ENCODE peak calls at places on chromosome 17, in nine cellular contexts. One of them, this sample, is unnamed. For H3K27me3, the result is how much of the 10 kb centered on the place peaks cover.

GRCh38 chr17:67546578-67547527 is 169.8 kb downstream of the PITPNC1 start:
- DNase-seq in adrenal gland: peak
- DNase-seq in GM23338: peak
- DNase-seq in CD4-positive, alpha-beta T cell: no peak
- DNase-seq in AG04450: no peak
- DNase-seq in HL-60: peak
- DNase-seq in tibial artery: peak
- DNase-seq in pancreas: peak
- DNase-seq in cardiac muscle cell: no peak
- DNase-seq in this sample: no peak

GRCh38 chr17:7884581-7885356 is 3.8 kb upstream of the CHD3 start:
- DNase-seq in adrenal gland: no peak
- DNase-seq in GM23338: peak
- DNase-seq in CD4-positive, alpha-beta T cell: no peak
- DNase-seq in AG04450: no peak
- DNase-seq in HL-60: no peak
- DNase-seq in tibial artery: no peak
- DNase-seq in pancreas: no peak
- DNase-seq in cardiac muscle cell: peak
- DNase-seq in this sample: no peak

GRCh38 chr17:83057793-83058477 is 21.5 kb upstream of the METRNL start:
- DNase-seq in adrenal gland: no peak
- DNase-seq in GM23338: no peak
- DNase-seq in CD4-positive, alpha-beta T cell: no peak
- DNase-seq in AG04450: no peak
- DNase-seq in HL-60: no peak
- DNase-seq in tibial artery: no peak
- DNase-seq in pancreas: no peak
- DNase-seq in cardiac muscle cell: no peak
- DNase-seq in this sample: no peak

GRCh38 chr17:69335018-69335417 is 8.1 kb upstream of the ABCA5 start:
- DNase-seq in adrenal gland: no peak
- DNase-seq in GM23338: peak
- DNase-seq in CD4-positive, alpha-beta T cell: no peak
- DNase-seq in AG04450: no peak
- DNase-seq in HL-60: peak
- DNase-seq in tibial artery: no peak
- DNase-seq in pancreas: no peak
- DNase-seq in cardiac muscle cell: peak
- DNase-seq in this sample: no peak

GRCh38 chr17:77681820-77682219 is 276.7 kb upstream of the TNRC6C start:
- DNase-seq in adrenal gland: no peak
- DNase-seq in GM23338: no peak
- DNase-seq in CD4-positive, alpha-beta T cell: no peak
- DNase-seq in AG04450: no peak
- DNase-seq in HL-60: no peak
- DNase-seq in tibial artery: no peak
- DNase-seq in pancreas: no peak
- DNase-seq in cardiac muscle cell: no peak
- DNase-seq in this sample: no peak

GRCh38 chr17:8991514-8992285 is 26.2 kb upstream of the PIK3R5 start:
- DNase-seq in adrenal gland: peak
- DNase-seq in GM23338: peak
- DNase-seq in CD4-positive, alpha-beta T cell: peak
- DNase-seq in AG04450: peak
- DNase-seq in HL-60: peak
- DNase-seq in tibial artery: peak
- DNase-seq in pancreas: peak
- DNase-seq in cardiac muscle cell: peak
- DNase-seq in this sample: peak

GRCh38 chr17:82881292-82881823 is 41.5 kb upstream of the ZNF750 start:
- DNase-seq in adrenal gland: no peak
- DNase-seq in GM23338: no peak
- DNase-seq in CD4-positive, alpha-beta T cell: no peak
- DNase-seq in AG04450: no peak
- DNase-seq in HL-60: no peak
- DNase-seq in tibial artery: no peak
- DNase-seq in pancreas: no peak
- DNase-seq in cardiac muscle cell: no peak
- DNase-seq in this sample: no peak

GRCh38 chr17:79338589-79338988 is 264.0 kb downstream of the ENGASE start:
- DNase-seq in adrenal gland: no peak
- DNase-seq in GM23338: no peak
- DNase-seq in CD4-positive, alpha-beta T cell: no peak
- DNase-seq in AG04450: no peak
- DNase-seq in HL-60: no peak
- DNase-seq in tibial artery: no peak
- DNase-seq in pancreas: no peak
- DNase-seq in cardiac muscle cell: no peak
- DNase-seq in this sample: no peak

GRCh38 chr17:67019809-67020208 is 24.5 kb upstream of the CACNG1 start:
- DNase-seq in adrenal gland: no peak
- DNase-seq in GM23338: no peak
- DNase-seq in CD4-positive, alpha-beta T cell: no peak
- DNase-seq in AG04450: no peak
- DNase-seq in HL-60: no peak
- DNase-seq in tibial artery: no peak
- DNase-seq in pancreas: no peak
- DNase-seq in cardiac muscle cell: no peak
- DNase-seq in this sample: no peak

GRCh38 chr17:32520737-32521399 is 34.1 kb downstream of the CDK5R1 start:
- DNase-seq in adrenal gland: no peak
- DNase-seq in GM23338: peak
- DNase-seq in CD4-positive, alpha-beta T cell: no peak
- DNase-seq in AG04450: no peak
- DNase-seq in HL-60: no peak
- DNase-seq in tibial artery: no peak
- DNase-seq in pancreas: no peak
- DNase-seq in cardiac muscle cell: no peak
- DNase-seq in this sample: no peak

GRCh38 chr17:39517224-39517623 is 55.9 kb downstream of the CDK12 start:
- DNase-seq in adrenal gland: no peak
- DNase-seq in GM23338: no peak
- DNase-seq in CD4-positive, alpha-beta T cell: no peak
- DNase-seq in AG04450: no peak
- DNase-seq in HL-60: no peak
- DNase-seq in tibial artery: no peak
- DNase-seq in pancreas: no peak
- DNase-seq in cardiac muscle cell: no peak
- DNase-seq in this sample: peak

GRCh38 chr17:42347198-42347597 is 41.0 kb downstream of the STAT3 start:
- DNase-seq in adrenal gland: peak
- DNase-seq in GM23338: no peak
- DNase-seq in CD4-positive, alpha-beta T cell: no peak
- DNase-seq in AG04450: peak
- DNase-seq in HL-60: no peak
- DNase-seq in tibial artery: peak
- DNase-seq in pancreas: peak
- DNase-seq in cardiac muscle cell: no peak
- DNase-seq in this sample: no peak

GRCh38 chr17:69088643-69089200 is 28.0 kb upstream of the ABCA9 start:
- DNase-seq in adrenal gland: no peak
- DNase-seq in GM23338: no peak
- DNase-seq in CD4-positive, alpha-beta T cell: no peak
- DNase-seq in AG04450: no peak
- DNase-seq in HL-60: no peak
- DNase-seq in tibial artery: no peak
- DNase-seq in pancreas: no peak
- DNase-seq in cardiac muscle cell: no peak
- DNase-seq in this sample: no peak

GRCh38 chr17:27978689-27979175 is 63.7 kb upstream of the NLK start:
- DNase-seq in adrenal gland: no peak
- DNase-seq in GM23338: no peak
- DNase-seq in CD4-positive, alpha-beta T cell: no peak
- DNase-seq in AG04450: no peak
- DNase-seq in HL-60: no peak
- DNase-seq in tibial artery: no peak
- DNase-seq in pancreas: no peak
- DNase-seq in cardiac muscle cell: no peak
- DNase-seq in this sample: no peak

GRCh38 chr17:50634123-50634914 is at the start of gene ABCC3:
- DNase-seq in adrenal gland: peak
- DNase-seq in GM23338: no peak
- DNase-seq in CD4-positive, alpha-beta T cell: no peak
- DNase-seq in AG04450: no peak
- DNase-seq in HL-60: no peak
- DNase-seq in tibial artery: peak
- DNase-seq in pancreas: peak
- DNase-seq in cardiac muscle cell: peak
- DNase-seq in this sample: no peak

GRCh38 chr17:80861892-80862291 is 129.7 kb upstream of the CHMP6 start:
- DNase-seq in adrenal gland: no peak
- DNase-seq in GM23338: peak
- DNase-seq in CD4-positive, alpha-beta T cell: peak
- DNase-seq in AG04450: no peak
- DNase-seq in HL-60: no peak
- DNase-seq in tibial artery: no peak
- DNase-seq in pancreas: no peak
- DNase-seq in cardiac muscle cell: peak
- DNase-seq in this sample: no peak
- TF ChIP-seq CTCF in adrenal gland: peak
- TF ChIP-seq CTCF in GM23338: no peak
- TF ChIP-seq CTCF in CD4-positive, alpha-beta T cell: peak
- TF ChIP-seq CTCF in AG04450: peak
- TF ChIP-seq CTCF in HL-60: no peak
- TF ChIP-seq CTCF in tibial artery: peak
- TF ChIP-seq CTCF in pancreas: no peak
- TF ChIP-seq CTCF in cardiac muscle cell: peak
- TF ChIP-seq CTCF in this sample: peak

GRCh38 chr17:35788504-35788998 is 6.9 kb downstream of the MMP28 start:
- DNase-seq in adrenal gland: no peak
- DNase-seq in GM23338: no peak
- DNase-seq in CD4-positive, alpha-beta T cell: no peak
- DNase-seq in AG04450: no peak
- DNase-seq in HL-60: no peak
- DNase-seq in tibial artery: no peak
- DNase-seq in pancreas: no peak
- DNase-seq in cardiac muscle cell: no peak
- DNase-seq in this sample: peak
- H3K27me3 ChIP-seq in adrenal gland: under half
- H3K27me3 ChIP-seq in GM23338: under half
- H3K27me3 ChIP-seq in CD4-positive, alpha-beta T cell: under half
- H3K27me3 ChIP-seq in AG04450: under half
- H3K27me3 ChIP-seq in HL-60: under half
- H3K27me3 ChIP-seq in tibial artery: under half
- H3K27me3 ChIP-seq in pancreas: under half
- H3K27me3 ChIP-seq in cardiac muscle cell: under half
- H3K27me3 ChIP-seq in this sample: under half

GRCh38 chr17:63950940-63951907 is 19.1 kb upstream of the CD79B start:
- DNase-seq in adrenal gland: no peak
- DNase-seq in GM23338: peak
- DNase-seq in CD4-positive, alpha-beta T cell: no peak
- DNase-seq in AG04450: no peak
- DNase-seq in HL-60: no peak
- DNase-seq in tibial artery: no peak
- DNase-seq in pancreas: peak
- DNase-seq in cardiac muscle cell: peak
- DNase-seq in this sample: no peak
- TF ChIP-seq CTCF in adrenal gland: no peak
- TF ChIP-seq CTCF in GM23338: peak
- TF ChIP-seq CTCF in CD4-positive, alpha-beta T cell: peak
- TF ChIP-seq CTCF in AG04450: no peak
- TF ChIP-seq CTCF in HL-60: no peak
- TF ChIP-seq CTCF in tibial artery: no peak
- TF ChIP-seq CTCF in pancreas: peak
- TF ChIP-seq CTCF in cardiac muscle cell: peak
- TF ChIP-seq CTCF in this sample: peak

DNA sequence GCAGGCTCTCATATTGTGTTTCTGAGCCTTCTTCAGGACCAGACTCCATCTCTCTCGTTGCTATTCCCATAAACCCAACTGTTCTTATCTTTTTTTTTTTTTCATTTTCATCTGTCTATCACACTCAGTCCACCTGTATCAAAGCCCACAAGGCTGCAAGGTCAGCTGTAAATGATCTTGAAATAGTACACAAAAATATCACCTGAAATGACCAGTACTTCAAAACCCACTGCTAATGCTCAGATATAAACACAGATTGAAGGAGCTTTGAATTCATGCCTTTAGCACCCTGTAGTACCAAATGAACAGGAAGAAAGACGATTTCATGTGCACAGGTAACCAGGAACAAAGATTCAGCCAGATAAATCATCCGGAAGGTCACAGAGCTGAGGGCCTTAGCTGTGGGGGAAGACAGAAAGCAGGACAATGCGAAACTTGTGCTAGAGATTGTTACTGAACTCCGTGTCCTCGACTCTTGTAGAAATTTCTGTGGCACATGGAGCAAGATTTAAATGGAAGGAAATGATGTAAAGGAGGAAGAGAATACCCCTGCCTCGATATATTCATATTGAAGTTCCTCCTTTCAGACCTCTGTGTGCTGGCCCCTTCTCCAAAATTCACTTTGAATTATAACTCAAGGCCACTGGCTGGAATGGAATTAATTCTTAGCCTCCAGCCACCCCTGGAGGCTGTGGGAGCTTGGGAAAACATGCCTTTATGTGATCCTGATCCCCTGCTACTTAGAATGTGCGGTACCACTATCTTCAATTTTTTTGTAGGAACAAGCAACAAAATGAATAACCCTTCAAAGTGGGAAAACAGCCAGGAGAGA is 4.1 kb downstream of the HLF start:
- DNase-seq in adrenal gland: no peak
- DNase-seq in GM23338: no peak
- DNase-seq in CD4-positive, alpha-beta T cell: no peak
- DNase-seq in AG04450: no peak
- DNase-seq in HL-60: no peak
- DNase-seq in tibial artery: no peak
- DNase-seq in pancreas: no peak
- DNase-seq in cardiac muscle cell: no peak
- DNase-seq in this sample: no peak
- H3K27me3 ChIP-seq in adrenal gland: under half
- H3K27me3 ChIP-seq in GM23338: under half
- H3K27me3 ChIP-seq in CD4-positive, alpha-beta T cell: under half
- H3K27me3 ChIP-seq in AG04450: under half
- H3K27me3 ChIP-seq in HL-60: under half
- H3K27me3 ChIP-seq in tibial artery: under half
- H3K27me3 ChIP-seq in pancreas: under half
- H3K27me3 ChIP-seq in cardiac muscle cell: half or more
- H3K27me3 ChIP-seq in this sample: under half

GRCh38 chr17:37605081-37605480 is 4.1 kb downstream of the SYNRG start:
- DNase-seq in adrenal gland: no peak
- DNase-seq in GM23338: no peak
- DNase-seq in CD4-positive, alpha-beta T cell: no peak
- DNase-seq in AG04450: no peak
- DNase-seq in HL-60: no peak
- DNase-seq in tibial artery: no peak
- DNase-seq in pancreas: no peak
- DNase-seq in cardiac muscle cell: no peak
- DNase-seq in this sample: no peak
- TF ChIP-seq CTCF in adrenal gland: no peak
- TF ChIP-seq CTCF in GM23338: no peak
- TF ChIP-seq CTCF in CD4-positive, alpha-beta T cell: no peak
- TF ChIP-seq CTCF in AG04450: no peak
- TF ChIP-seq CTCF in HL-60: no peak
- TF ChIP-seq CTCF in tibial artery: no peak
- TF ChIP-seq CTCF in pancreas: no peak
- TF ChIP-seq CTCF in cardiac muscle cell: no peak
- TF ChIP-seq CTCF in this sample: no peak

DNA sequence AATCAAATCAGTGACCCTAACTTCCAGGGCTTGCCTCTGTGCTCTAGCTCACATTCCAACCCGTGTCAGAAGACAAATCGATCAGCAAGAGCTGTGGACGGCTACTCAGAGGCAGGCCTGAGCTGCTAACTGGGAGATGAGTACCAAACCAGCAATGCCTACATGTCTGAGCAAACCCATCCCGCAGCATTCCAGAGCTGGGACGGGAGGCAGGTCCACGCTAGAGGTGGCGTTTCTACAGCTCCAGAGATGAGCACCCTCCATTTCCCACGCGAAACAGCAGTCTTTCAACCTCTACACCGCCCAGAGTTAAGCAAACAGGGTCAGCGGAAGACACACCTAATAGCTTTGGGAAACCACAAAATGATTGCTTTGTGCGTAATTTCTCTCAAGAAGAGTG is 6.5 kb downstream of the NXN start:
- DNase-seq in adrenal gland: no peak
- DNase-seq in GM23338: peak
- DNase-seq in CD4-positive, alpha-beta T cell: no peak
- DNase-seq in AG04450: no peak
- DNase-seq in HL-60: no peak
- DNase-seq in tibial artery: no peak
- DNase-seq in pancreas: no peak
- DNase-seq in cardiac muscle cell: no peak
- DNase-seq in this sample: no peak
- H3K27me3 ChIP-seq in adrenal gland: under half
- H3K27me3 ChIP-seq in GM23338: under half
- H3K27me3 ChIP-seq in CD4-positive, alpha-beta T cell: under half
- H3K27me3 ChIP-seq in AG04450: under half
- H3K27me3 ChIP-seq in HL-60: under half
- H3K27me3 ChIP-seq in tibial artery: under half
- H3K27me3 ChIP-seq in pancreas: under half
- H3K27me3 ChIP-seq in cardiac muscle cell: under half
- H3K27me3 ChIP-seq in this sample: under half

This sample was measured in kidney epithelial cell.